ENCODE peak calls at places on chromosomes 2 and 18, in nine cellular contexts. K, J, M, G, L, R, I, Q and Z are unnamed samples. For H3K36me3, the result is how much of the 10 kb centered on the place peaks cover.

GRCh38 chr2:74944987-74945782 is 13.3 kb upstream of the POLE4 start:
- ATAC-seq in K (no peak), Q (peak), R (no peak), J (no peak), G (no peak), L (no peak), I (no peak), M (no peak), Z (no peak)

GRCh38 chr2:99775585-99775984 is 285.8 kb upstream of the REV1 start:
- ATAC-seq in J (no peak), R (no peak), I (no peak), M (no peak), K (no peak), G (no peak), Q (peak), L (no peak), Z (no peak)

GRCh38 chr2:232117413-232117812 is 155.9 kb downstream of the DIS3L2 start:
- ATAC-seq in I (no peak), Q (no peak), G (no peak), L (no peak), R (no peak), M (no peak), J (no peak), K (peak), Z (no peak)

GRCh38 chr2:30631051-30631671 is 176.1 kb downstream of the CAPN13 start:
- ATAC-seq in I (no peak), K (no peak), R (peak), G (no peak), M (no peak), J (no peak), L (peak), Q (no peak), Z (no peak)

GRCh38 chr2:211455225-211455841 is 898.9 kb downstream of the CPS1 start:
- ATAC-seq in I (peak), J (peak), G (peak), L (no peak), K (peak), M (no peak), R (peak), Q (peak), Z (no peak)

GRCh38 chr18:36279001-36279400 is 18.5 kb upstream of the FHOD3 start:
- ATAC-seq in R (no peak), Q (no peak), M (no peak), G (no peak), K (no peak), L (no peak), J (no peak), I (no peak), Z (no peak)

GRCh38 chr2:10239561-10239967 is 63.1 kb upstream of the HPCAL1 start:
- ATAC-seq in L (no peak), K (peak), R (no peak), G (no peak), I (no peak), J (peak), M (no peak), Q (no peak), Z (no peak)

GRCh38 chr2:207434288-207434687 is 95.5 kb upstream of the CREB1 start:
- ATAC-seq in R (no peak), L (no peak), M (no peak), Q (no peak), J (no peak), I (no peak), K (no peak), G (no peak), Z (no peak)

GRCh38 chr18:36655894-36656293 is 172.9 kb downstream of the TPGS2 start:
- ATAC-seq in I (no peak), J (no peak), M (no peak), G (no peak), L (no peak), R (no peak), Q (no peak), K (no peak), Z (no peak)

GRCh38 chr18:49304746-49305145 is 155.7 kb downstream of the DYM start:
- ATAC-seq in J (no peak), Q (no peak), R (no peak), L (no peak), G (no peak), M (no peak), K (no peak), I (no peak), Z (no peak)

GRCh38 chr2:46053502-46054094 is 243.6 kb upstream of the EPAS1 start:
- ATAC-seq in L (no peak), K (no peak), R (no peak), Q (no peak), J (no peak), G (no peak), I (no peak), M (no peak), Z (no peak)
- H3K36me3 ChIP-seq in L (under half), K (under half), R (under half), Q (under half), J (under half), G (under half), I (under half), M (under half), Z (under half)

GRCh38 chr2:215363461-215364156 is 51.8 kb downstream of the ATIC start:
- ATAC-seq in I (no peak), R (no peak), L (no peak), M (no peak), J (no peak), K (peak), G (peak), Q (no peak), Z (no peak)
- TF ChIP-seq POLR2A in I (no peak), R (no peak), L (no peak), M (no peak), J (no peak), K (peak), G (no peak), Q (no peak), Z (no peak)

DNA sequence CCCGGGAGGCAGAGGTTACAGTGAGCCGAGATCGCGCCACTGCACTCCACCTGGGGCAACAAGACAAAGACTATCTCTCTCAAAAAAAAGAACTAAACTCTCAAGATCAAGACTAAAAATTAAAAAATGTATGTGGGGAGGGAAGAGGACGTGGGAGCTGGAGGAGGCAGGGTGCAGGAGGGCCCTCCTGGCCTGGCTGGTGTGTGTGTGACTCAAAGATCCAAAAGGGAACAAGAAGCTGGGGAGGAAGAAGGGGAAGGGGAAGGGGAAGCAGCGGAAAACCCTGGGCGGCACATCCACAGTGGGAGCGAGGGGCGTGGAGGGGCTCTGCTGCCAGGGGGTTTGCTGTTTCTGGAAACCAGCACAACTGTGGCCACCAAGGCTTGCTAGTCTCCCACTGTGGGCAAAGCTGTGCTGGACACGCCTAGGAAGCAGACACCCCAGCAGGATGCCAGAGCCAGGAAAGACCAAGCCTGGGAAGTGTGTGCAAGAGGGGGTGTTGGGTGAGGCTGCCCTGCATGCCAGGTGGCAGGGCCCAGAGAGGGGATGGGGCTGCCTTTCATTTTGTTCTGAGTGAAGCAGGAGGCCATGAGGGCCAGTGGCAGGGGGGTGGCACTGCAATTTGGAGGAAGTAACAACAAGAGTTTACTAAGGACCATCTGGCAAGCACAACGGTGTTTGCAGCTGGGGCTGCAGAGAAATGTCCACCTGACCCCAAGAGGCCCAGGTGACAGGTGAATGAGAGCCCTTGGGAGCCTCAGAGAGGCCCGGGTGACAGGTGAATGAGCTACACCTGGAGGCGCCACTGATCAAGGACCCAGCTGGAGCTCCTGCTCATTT is 44.5 kb downstream of the ANO7 start:
- ATAC-seq in G (no peak), I (no peak), J (no peak), R (no peak), M (no peak), Q (no peak), L (no peak), K (no peak), Z (no peak)
- H3K36me3 ChIP-seq in G (under half), I (half or more), J (half or more), R (half or more), M (half or more), Q (half or more), L (under half), K (half or more), Z (half or more)

GRCh38 chr2:88452151-88452851 is at the start of gene FOXI3:
- ATAC-seq in M (no peak), L (peak), G (peak), J (no peak), K (peak), R (no peak), Q (peak), I (peak), Z (peak)
- TF ChIP-seq POLR2A in M (no peak), L (no peak), G (no peak), J (no peak), K (no peak), R (no peak), Q (no peak), I (no peak), Z (no peak)

DNA sequence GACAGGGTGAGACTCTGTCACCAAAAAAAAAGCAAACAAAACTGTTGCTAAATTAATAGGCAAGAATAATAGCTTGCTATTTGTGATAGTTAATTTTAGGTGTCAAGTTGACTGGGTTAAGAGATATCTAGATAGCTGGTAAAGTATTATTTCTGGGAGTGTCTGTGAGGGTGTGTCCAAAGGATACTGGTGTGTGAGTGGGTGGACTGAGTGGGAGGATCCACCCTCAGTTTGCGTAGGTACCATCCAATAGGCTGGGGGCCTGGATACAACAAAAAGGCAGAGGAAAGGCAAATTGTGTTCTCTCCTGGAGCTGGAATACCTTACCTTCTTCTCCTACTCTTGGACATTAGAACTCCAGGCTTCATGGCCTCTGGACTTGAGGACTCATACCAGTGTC is 15.0 kb downstream of the DUSP11 start:
- ATAC-seq in J (no peak), G (no peak), I (no peak), Q (no peak), M (no peak), K (no peak), R (no peak), L (no peak), Z (no peak)
- H3K36me3 ChIP-seq in J (half or more), G (under half), I (under half), Q (under half), M (half or more), K (under half), R (half or more), L (under half), Z (half or more)